ENCODE peak calls at places on chromosomes 4 and X, in four cellular contexts. X, H, V and J are unnamed samples. For H3K36me3, the result is how much of the 10 kb centered on the place peaks cover.

GRCh38 chrX:71111851-71112468 is 583 bp upstream of the IL2RG start:
- DNase-seq in X (peak), H (no peak), V (no peak), J (no peak)

GRCh38 chr4:86043755-86044592 is 315.9 kb downstream of the MAPK10 start:
- DNase-seq in X (peak), H (peak), V (peak), J (no peak)

GRCh38 chrX:71632923-71633657 is 14.8 kb upstream of the CXCR3 start:
- DNase-seq in X (no peak), H (no peak), V (no peak), J (no peak)

GRCh38 chr4:70706516-70706915 is 15.2 kb upstream of the RUFY3 start:
- DNase-seq in X (no peak), H (no peak), V (no peak), J (no peak)

GRCh38 chrX:145630806-145631435 is 186.7 kb upstream of the SLITRK2 start:
- DNase-seq in X (no peak), H (no peak), V (no peak), J (no peak)

GRCh38 chrX:150730719-150731118 is 37.5 kb downstream of the MTMR1 start:
- DNase-seq in X (no peak), H (no peak), V (no peak), J (no peak)

GRCh38 chr4:84870398-84871163 is 95.9 kb downstream of the WDFY3 start:
- DNase-seq in X (no peak), H (peak), V (no peak), J (no peak)

GRCh38 chr4:98468744-98469143 is 189.7 kb downstream of the TSPAN5 start:
- DNase-seq in X (no peak), H (no peak), V (no peak), J (no peak)

GRCh38 chrX:45850775-45851433 is 650.2 kb upstream of the DIPK2B start:
- DNase-seq in X (no peak), H (peak), V (peak), J (no peak)

GRCh38 chr4:106316773-106317409 is 541 bp downstream of the AIMP1 start:
- DNase-seq in X (peak), H (no peak), V (no peak), J (no peak)

GRCh38 chr4:99834569-99834968 is 17.9 kb downstream of the DAPP1 start:
- DNase-seq in X (no peak), H (no peak), V (no peak), J (no peak)

GRCh38 chr4:37130465-37130864 is 114.1 kb upstream of the NWD2 start:
- DNase-seq in X (no peak), H (no peak), V (no peak), J (no peak)

GRCh38 chr4:151687021-151687640 is 73.7 kb downstream of the GATB start:
- DNase-seq in X (no peak), H (no peak), V (no peak), J (no peak)

GRCh38 chr4:23728393-23728792 is 161.5 kb downstream of the PPARGC1A start:
- DNase-seq in X (no peak), H (no peak), V (no peak), J (no peak)

GRCh38 chrX:11757729-11758399 is at the start of gene MSL3:
- DNase-seq in X (peak), H (peak), V (no peak), J (peak)

GRCh38 chrX:18674417-18674787 is 2.5 kb upstream of the RS1 start:
- DNase-seq in X (no peak), H (peak), V (no peak), J (no peak)

DNA sequence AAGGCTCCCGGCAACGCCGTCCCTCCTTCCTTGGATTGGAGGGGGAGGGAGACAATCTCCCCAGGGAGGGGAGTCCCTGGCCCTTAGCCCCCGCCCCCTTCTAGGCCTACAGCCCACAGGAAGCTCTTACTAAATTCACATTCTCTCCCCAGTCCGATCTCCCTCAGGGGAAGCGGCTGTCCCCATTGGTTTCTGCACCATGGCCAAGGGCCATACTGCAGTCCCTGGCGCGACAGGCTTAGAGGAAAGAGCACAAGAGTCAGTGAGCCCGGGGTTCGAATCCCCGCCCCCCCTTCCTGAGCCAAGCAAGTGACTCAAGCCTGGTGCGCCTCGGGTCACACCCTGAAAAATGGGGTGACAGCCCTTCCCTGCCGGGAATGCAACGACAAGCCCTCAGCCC is 1.1 kb downstream of the ABLIM2 start:
- DNase-seq in X (no peak), H (no peak), V (peak), J (peak)
- TF ChIP-seq CTCF in X (no peak), H (no peak), V (no peak), J (no peak)

GRCh38 chr4:56657128-56657527 is 24.0 kb downstream of the HOPX start:
- DNase-seq in X (no peak), H (no peak), V (no peak), J (no peak)

GRCh38 chr4:56655209-56655626 is 25.9 kb downstream of the HOPX start:
- DNase-seq in X (no peak), H (no peak), V (peak), J (no peak)

GRCh38 chr4:56656346-56656643 is 24.8 kb downstream of the HOPX start:
- DNase-seq in X (no peak), H (no peak), V (no peak), J (no peak)

GRCh38 chr4:56654238-56654632 is 26.9 kb downstream of the HOPX start:
- DNase-seq in X (no peak), H (no peak), V (peak), J (no peak)

GRCh38 chr4:56655627-56656345 is 25.3 kb downstream of the HOPX start:
- DNase-seq in X (no peak), H (peak), V (no peak), J (no peak)
- H3K4me3 ChIP-seq in X (no peak), H (peak), V (peak), J (peak)

GRCh38 chr4:164730705-164731393 is 23.1 kb upstream of the SMIM31 start:
- DNase-seq in X (no peak), H (no peak), V (no peak), J (no peak)

GRCh38 chr4:164734476-164734875 is 19.5 kb upstream of the SMIM31 start:
- DNase-seq in X (peak), H (no peak), V (no peak), J (no peak)

DNA sequence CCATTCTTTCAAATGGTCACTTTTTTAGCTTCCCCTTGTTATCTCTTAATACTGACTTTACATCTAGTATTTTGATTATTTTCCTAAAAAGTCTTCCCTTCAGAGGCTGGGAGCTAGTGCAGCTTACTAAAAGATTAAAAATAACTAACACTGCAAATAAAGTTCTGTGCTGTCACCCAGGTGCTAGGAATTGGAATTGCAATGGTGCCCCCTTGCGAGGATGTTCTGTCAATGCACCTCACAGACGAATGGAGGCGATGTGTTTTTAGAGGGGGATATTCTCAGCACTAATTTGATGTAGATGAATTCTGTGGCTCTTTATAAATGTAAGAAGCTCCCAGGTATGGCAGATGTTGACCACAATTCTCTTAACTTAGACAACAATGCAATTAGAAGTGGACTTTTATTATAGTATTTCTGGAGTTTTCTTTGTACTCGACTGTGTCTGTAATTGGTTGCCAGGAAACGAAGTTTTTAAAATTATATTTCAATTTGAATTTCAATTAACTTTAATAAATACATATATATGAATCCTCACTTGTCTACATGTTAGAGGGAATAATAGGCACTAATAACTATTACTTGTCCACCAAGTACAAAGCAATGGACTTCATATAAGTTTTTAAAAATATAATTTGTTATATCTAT is 22.0 kb upstream of the SMIM31 start:
- DNase-seq in X (peak), H (peak), V (no peak), J (no peak)
- H3K36me3 ChIP-seq in X (under half), H (under half), V (under half), J (under half)

GRCh38 chrX:79413009-79413408 is 45.9 kb upstream of the ITM2A start:
- DNase-seq in X (peak), H (no peak), V (no peak), J (no peak)
- TF ChIP-seq CTCF in X (peak), H (no peak), V (peak), J (no peak)

DNA sequence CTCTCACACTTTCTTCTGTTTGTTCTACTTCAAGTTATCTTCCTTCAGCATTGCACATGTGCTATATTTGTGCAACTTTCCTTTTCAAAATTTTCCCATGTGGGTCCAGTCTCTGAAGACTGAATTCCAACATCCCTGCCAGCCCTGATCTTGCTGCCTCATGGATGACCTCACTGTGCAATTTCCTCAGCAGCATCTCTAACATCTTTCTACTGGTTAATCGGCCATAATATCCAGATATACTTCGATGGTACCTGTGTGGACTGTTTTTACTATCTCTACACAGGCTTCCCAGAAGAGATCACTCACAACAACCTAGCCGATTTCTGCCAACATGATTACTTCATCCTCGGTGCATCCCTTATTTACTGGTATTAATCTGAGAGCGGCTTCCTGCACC is 41.5 kb downstream of the GPM6A start:
- DNase-seq in X (no peak), H (no peak), V (no peak), J (no peak)
- H3K4me3 ChIP-seq in X (no peak), H (no peak), V (no peak), J (no peak)

GRCh38 chrX:41339148-41339547 is 5.2 kb downstream of the DDX3X start:
- DNase-seq in X (no peak), H (no peak), V (no peak), J (no peak)

GRCh38 chrX:41338422-41338821 is 4.5 kb downstream of the DDX3X start:
- DNase-seq in X (no peak), H (no peak), V (no peak), J (no peak)

GRCh38 chrX:41348551-41348950 is 14.6 kb downstream of the DDX3X start:
- DNase-seq in X (no peak), H (no peak), V (no peak), J (no peak)

GRCh38 chrX:41347186-41347585 is 13.2 kb downstream of the DDX3X start:
- DNase-seq in X (no peak), H (no peak), V (no peak), J (no peak)

DNA sequence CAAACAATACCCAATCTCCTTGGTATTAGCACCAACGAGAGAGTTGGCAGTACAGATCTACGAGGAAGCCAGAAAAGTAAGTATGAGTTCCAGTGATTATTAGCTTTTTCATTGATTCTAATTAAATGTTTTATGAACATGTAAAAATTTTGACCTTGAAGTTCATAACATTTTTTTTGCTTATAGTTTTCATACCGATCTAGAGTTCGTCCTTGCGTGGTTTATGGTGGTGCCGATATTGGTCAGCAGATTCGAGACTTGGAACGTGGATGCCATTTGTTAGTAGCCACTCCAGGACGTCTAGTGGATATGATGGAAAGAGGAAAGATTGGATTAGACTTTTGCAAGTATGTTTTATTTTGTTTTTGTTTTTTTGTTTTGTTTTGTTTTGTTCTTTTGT is 10.1 kb downstream of the DDX3X start:
- DNase-seq in X (no peak), H (no peak), V (no peak), J (no peak)
- H3K36me3 ChIP-seq in X (half or more), H (under half), V (under half), J (half or more)

GRCh38 chr4:139511320-139511719 is 44.7 kb downstream of the SETD7 start:
- DNase-seq in X (no peak), H (no peak), V (no peak), J (no peak)

GRCh38 chr4:139508581-139509237 is 47.3 kb downstream of the SETD7 start:
- DNase-seq in X (no peak), H (no peak), V (no peak), J (no peak)

GRCh38 chr4:139506774-139507173 is 49.2 kb downstream of the SETD7 start:
- DNase-seq in X (no peak), H (no peak), V (no peak), J (no peak)

GRCh38 chr4:139514382-139515059 is 41.5 kb downstream of the SETD7 start:
- DNase-seq in X (no peak), H (no peak), V (no peak), J (no peak)

DNA sequence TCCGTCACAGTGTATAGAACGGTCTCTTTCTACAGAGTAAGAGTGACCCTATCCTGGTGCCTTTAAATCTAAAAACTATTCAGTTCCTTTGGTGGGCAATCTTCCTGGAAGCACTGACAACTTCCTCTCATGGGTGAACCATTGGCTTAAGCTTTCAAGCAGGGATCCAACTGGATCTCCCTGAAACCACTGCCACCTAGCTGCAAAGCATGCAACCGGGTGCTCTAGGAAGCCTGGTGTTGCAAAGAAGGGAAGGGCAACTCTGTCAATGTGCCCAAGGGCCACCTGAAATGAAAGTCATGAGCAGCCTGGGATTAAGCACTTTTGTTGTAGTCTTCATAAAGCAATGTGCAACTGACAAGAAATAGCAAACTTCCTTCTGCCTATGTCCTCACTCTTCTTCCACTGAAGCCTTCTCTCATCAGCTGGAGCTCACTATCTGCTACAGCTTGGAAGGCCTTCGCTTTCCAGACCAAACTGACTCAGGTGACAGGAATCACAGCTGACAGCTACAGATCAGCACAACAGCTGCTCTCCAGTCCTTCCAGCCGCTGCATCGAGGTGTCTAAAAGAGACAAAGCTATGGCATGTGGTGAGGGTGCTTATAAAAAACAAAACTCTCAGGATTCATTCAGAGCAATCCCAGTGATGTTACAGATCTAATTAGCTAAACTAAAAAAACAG is 46.1 kb downstream of the SETD7 start:
- DNase-seq in X (peak), H (peak), V (no peak), J (no peak)
- TF ChIP-seq CTCF in X (peak), H (peak), V (no peak), J (peak)